ENCODE peak calls at places on chromosomes 3 and 15, in seven cellular contexts. M, G, F, E, U, O and D are unnamed samples.

GRCh38 chr3:43995078-43995928 is 246.4 kb upstream of the TOPAZ1 start:
- DNase-seq in M (peak), G (no peak), F (no peak), E (no peak), U (peak), O (no peak), D (peak)

GRCh38 chr3:194296832-194297666 is 54.1 kb downstream of the CPN2 start:
- DNase-seq in M (no peak), G (no peak), F (peak), E (peak), U (no peak), O (no peak), D (no peak)

GRCh38 chr3:71398157-71398836 is 185.2 kb downstream of the FOXP1 start:
- DNase-seq in M (no peak), G (no peak), F (no peak), E (no peak), U (no peak), O (no peak), D (peak)

GRCh38 chr3:126964950-126965349 is 18.0 kb upstream of the PLXNA1 start:
- DNase-seq in M (no peak), G (no peak), F (no peak), E (no peak), U (no peak), O (no peak), D (no peak)

GRCh38 chr3:112582242-112582874 is 20.5 kb downstream of the SLC35A5 start:
- DNase-seq in M (peak), G (peak), F (no peak), E (no peak), U (peak), O (peak), D (peak)

GRCh38 chr15:101167791-101168462 is 83.9 kb downstream of the CHSY1 start:
- DNase-seq in M (peak), G (peak), F (peak), E (no peak), U (peak), O (peak), D (no peak)

GRCh38 chr15:73564255-73564654 is 68.9 kb downstream of the NPTN start:
- DNase-seq in M (peak), G (no peak), F (no peak), E (no peak), U (no peak), O (no peak), D (no peak)

GRCh38 chr15:75451202-75451673 is 252 bp downstream of the SIN3A start:
- DNase-seq in M (no peak), G (no peak), F (no peak), E (no peak), U (no peak), O (no peak), D (no peak)

GRCh38 chr3:43523454-43524053 is 98.3 kb downstream of the ANO10 start:
- DNase-seq in M (peak), G (no peak), F (no peak), E (no peak), U (no peak), O (no peak), D (no peak)

GRCh38 chr3:115663414-115663813 is 40.1 kb downstream of the GAP43 start:
- DNase-seq in M (peak), G (no peak), F (no peak), E (no peak), U (no peak), O (no peak), D (no peak)

GRCh38 chr3:165835431-165835830 is 1.8 kb downstream of the BCHE start:
- DNase-seq in M (no peak), G (no peak), F (no peak), E (no peak), U (peak), O (no peak), D (no peak)

GRCh38 chr15:89112341-89112971 is 24.2 kb downstream of the ABHD2 start:
- DNase-seq in M (no peak), G (peak), F (peak), E (no peak), U (peak), O (no peak), D (no peak)

GRCh38 chr3:107045791-107046190 is 331.4 kb upstream of the CCDC54 start:
- DNase-seq in M (no peak), G (no peak), F (no peak), E (no peak), U (no peak), O (no peak), D (no peak)

GRCh38 chr3:120802916-120803315 is 60.4 kb downstream of the GTF2E1 start:
- DNase-seq in M (no peak), G (no peak), F (no peak), E (no peak), U (no peak), O (no peak), D (no peak)

GRCh38 chr3:160196511-160197104 is 28.6 kb upstream of the C3orf80 start:
- DNase-seq in M (no peak), G (peak), F (peak), E (peak), U (no peak), O (no peak), D (no peak)

GRCh38 chr15:99442268-99442897 is 123.4 kb upstream of the MEF2A start:
- DNase-seq in M (peak), G (peak), F (no peak), E (peak), U (no peak), O (no peak), D (no peak)

GRCh38 chr15:38795471-38796245 is 231.0 kb upstream of the RASGRP1 start:
- DNase-seq in M (no peak), G (no peak), F (no peak), E (no peak), U (no peak), O (no peak), D (no peak)

GRCh38 chr15:83844742-83845141 is 190.8 kb downstream of the ADAMTSL3 start:
- DNase-seq in M (peak), G (no peak), F (peak), E (no peak), U (no peak), O (no peak), D (no peak)

GRCh38 chr3:117234321-117234720 is 524.7 kb downstream of the TUSC7 start:
- DNase-seq in M (no peak), G (no peak), F (no peak), E (no peak), U (no peak), O (no peak), D (no peak)

GRCh38 chr3:120093923-120094775 is at the start of gene GSK3B:
- DNase-seq in M (peak), G (no peak), F (no peak), E (peak), U (no peak), O (peak), D (peak)

GRCh38 chr15:94417464-94418293 is 186.3 kb downstream of the MCTP2 start:
- DNase-seq in M (no peak), G (peak), F (no peak), E (no peak), U (no peak), O (no peak), D (no peak)

GRCh38 chr15:55993804-55994539 is 560 bp upstream of the NEDD4 start:
- DNase-seq in M (peak), G (no peak), F (no peak), E (no peak), U (peak), O (no peak), D (no peak)

GRCh38 chr3:177199206-177199765 is 2.0 kb upstream of the TBL1XR1 start:
- DNase-seq in M (no peak), G (no peak), F (no peak), E (no peak), U (peak), O (no peak), D (no peak)

GRCh38 chr15:57994468-57995154 is 70.9 kb downstream of the ALDH1A2 start:
- DNase-seq in M (no peak), G (no peak), F (no peak), E (no peak), U (no peak), O (no peak), D (no peak)

GRCh38 chr3:99430348-99431134 is 207.9 kb upstream of the COL8A1 start:
- DNase-seq in M (peak), G (no peak), F (no peak), E (no peak), U (no peak), O (no peak), D (no peak)

GRCh38 chr3:154970796-154971195 is 109.3 kb upstream of the MME start:
- DNase-seq in M (peak), G (no peak), F (no peak), E (no peak), U (no peak), O (no peak), D (no peak)

GRCh38 chr3:99638244-99638948 is at the start of gene COL8A1:
- DNase-seq in M (peak), G (peak), F (peak), E (no peak), U (no peak), O (no peak), D (no peak)